ENCODE peak calls at places on chromosome 7, in four cellular contexts. E is breast epithelium, I is A673, C is foreskin fibroblast. M is an unnamed sample.

GRCh38 chr7:154795437-154795836 is 207.5 kb downstream of the PAXIP1 start:
- DNase-seq in E (no peak), C (no peak), I (no peak), M (no peak)

GRCh38 chr7:134856692-134857091 is 77.3 kb downstream of the CALD1 start:
- DNase-seq in E (no peak), I (no peak), C (no peak), M (no peak)

GRCh38 chr7:55431898-55432297 is 66.8 kb downstream of the LANCL2 start:
- DNase-seq in E (no peak), I (no peak), C (no peak), M (no peak)

GRCh38 chr7:8162181-8162580 is 99.8 kb downstream of the ICA1 start:
- DNase-seq in E (no peak), C (no peak), I (no peak), M (no peak)

GRCh38 chr7:145036592-145037386 is 200.9 kb upstream of the TPK1 start:
- DNase-seq in C (no peak), E (no peak), I (peak), M (no peak)

GRCh38 chr7:25389489-25390106 is 161.3 kb upstream of the NPVF start:
- DNase-seq in E (no peak), I (peak), C (peak), M (no peak)

GRCh38 chr7:11212080-11212711 is 238.5 kb downstream of the PHF14 start:
- DNase-seq in I (peak), C (peak), E (no peak), M (peak)

GRCh38 chr7:55233001-55233400 is 132.1 kb upstream of the LANCL2 start:
- DNase-seq in C (no peak), I (no peak), E (no peak), M (no peak)

GRCh38 chr7:138478499-138478908 is 18.4 kb downstream of the TRIM24 start:
- DNase-seq in E (no peak), C (no peak), I (no peak), M (no peak)

GRCh38 chr7:55504093-55504859 is 68.0 kb downstream of the VOPP1 start:
- DNase-seq in I (no peak), C (peak), E (no peak), M (no peak)

GRCh38 chr7:19016140-19016539 is 101.3 kb downstream of the TWIST1 start:
- DNase-seq in I (peak), C (peak), E (no peak), M (no peak)

GRCh38 chr7:5143935-5144903 is 45.8 kb upstream of the WIPI2 start:
- DNase-seq in C (no peak), E (no peak), I (peak), M (no peak)

GRCh38 chr7:4824120-4824775 is 37.6 kb downstream of the PAPOLB start:
- DNase-seq in E (no peak), C (no peak), I (no peak), M (no peak)

GRCh38 chr7:2431260-2431867 is 28.0 kb downstream of the CHST12 start:
- DNase-seq in C (no peak), I (peak), E (no peak), M (no peak)

GRCh38 chr7:32809871-32810270 is 81.7 kb downstream of the KBTBD2 start:
- DNase-seq in I (no peak), E (no peak), C (no peak), M (no peak)

GRCh38 chr7:159071260-159071659 is 73.4 kb downstream of the VIPR2 start:
- DNase-seq in I (no peak), C (no peak), E (no peak), M (no peak)

GRCh38 chr7:1024876-1025746 is 19.2 kb upstream of the GPR146 start:
- DNase-seq in E (no peak), I (no peak), C (no peak), M (no peak)

GRCh38 chr7:1025747-1026581 is 18.4 kb upstream of the GPR146 start:
- DNase-seq in I (no peak), C (no peak), E (no peak), M (no peak)

GRCh38 chr7:1028044-1028770 is 16.1 kb upstream of the GPR146 start:
- DNase-seq in E (peak), C (peak), I (peak), M (peak)

GRCh38 chr7:1027285-1028043 is 16.9 kb upstream of the GPR146 start:
- DNase-seq in I (peak), C (peak), E (no peak), M (no peak)

DNA sequence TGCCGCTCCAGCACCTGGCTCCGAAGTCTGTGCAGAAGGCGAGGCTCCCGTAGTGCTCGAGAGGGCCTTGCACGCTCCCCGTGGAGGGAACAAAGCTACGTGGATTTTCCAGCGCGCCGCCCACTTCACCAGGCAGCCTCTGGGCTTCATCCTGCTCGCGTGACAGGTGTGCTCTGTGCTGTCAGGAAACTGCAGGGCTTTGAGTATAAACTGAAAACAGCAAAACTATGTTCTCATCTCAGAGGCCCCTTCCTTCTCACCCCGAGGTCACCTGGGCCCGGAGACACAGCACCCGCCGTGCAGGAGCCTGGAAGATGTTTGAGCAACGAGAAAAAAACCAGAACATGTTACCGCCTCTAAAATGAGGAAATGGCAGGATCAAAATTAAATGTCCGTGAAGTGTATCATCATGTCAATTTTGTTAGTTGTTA is 17.6 kb upstream of the GPR146 start:
- DNase-seq in E (no peak), I (no peak), C (no peak), M (no peak)
- H3K4me3 ChIP-seq in E (peak), I (peak), C (peak), M (no peak)

GRCh38 chr7:146772581-146772980 is 656.0 kb downstream of the CNTNAP2 start:
- DNase-seq in E (no peak), I (peak), C (no peak), M (no peak)
- TF ChIP-seq CTCF in E (no peak), I (peak), C (no peak), M (no peak)

GRCh38 chr7:151244871-151245346 is 3.6 kb downstream of the SMARCD3 start:
- DNase-seq in I (no peak), E (no peak), C (no peak), M (no peak)
- H3K4me3 ChIP-seq in I (peak), E (peak), C (peak), M (peak)

GRCh38 chr7:151411551-151411950 is 1.7 kb upstream of the WDR86 start:
- DNase-seq in I (no peak), C (no peak), E (no peak), M (no peak)
- TF ChIP-seq CTCF in I (no peak), C (no peak), E (no peak), M (no peak)

GRCh38 chr7:38002689-38003088 is 82.2 kb downstream of the EPDR1 start:
- DNase-seq in C (no peak), I (no peak), E (no peak), M (no peak)
- H3K4me3 ChIP-seq in C (no peak), I (no peak), E (no peak), M (no peak)

GRCh38 chr7:83475403-83475802 is 173.5 kb downstream of the SEMA3E start:
- DNase-seq in C (no peak), E (no peak), I (peak), M (no peak)
- TF ChIP-seq CTCF in C (no peak), E (no peak), I (peak), M (no peak)

GRCh38 chr7:126698446-126698845 is 554.3 kb downstream of the GRM8 start:
- DNase-seq in C (no peak), I (no peak), E (no peak), M (no peak)

GRCh38 chr7:126698909-126699308 is 553.8 kb downstream of the GRM8 start:
- DNase-seq in I (no peak), C (no peak), E (no peak), M (no peak)

GRCh38 chr7:126699707-126700106 is 553.0 kb downstream of the GRM8 start:
- DNase-seq in I (peak), E (no peak), C (no peak), M (no peak)

GRCh38 chr7:126696639-126697038 is 556.1 kb downstream of the GRM8 start:
- DNase-seq in C (no peak), E (no peak), I (no peak), M (no peak)

GRCh38 chr7:126696236-126696635 is 556.5 kb downstream of the GRM8 start:
- DNase-seq in C (no peak), I (no peak), E (no peak), M (no peak)
- H3K4me3 ChIP-seq in C (no peak), I (no peak), E (no peak), M (no peak)

GRCh38 chr7:122549578-122549977 is 149.3 kb downstream of the RNF133 start:
- DNase-seq in C (no peak), E (no peak), I (no peak), M (no peak)

GRCh38 chr7:122553761-122554160 is 145.2 kb downstream of the RNF133 start:
- DNase-seq in I (no peak), E (no peak), C (no peak), M (no peak)

GRCh38 chr7:122546496-122546895 is 152.4 kb downstream of the RNF133 start:
- DNase-seq in E (no peak), C (no peak), I (no peak), M (no peak)

GRCh38 chr7:122552769-122553168 is 146.1 kb downstream of the RNF133 start:
- DNase-seq in E (no peak), C (no peak), I (no peak), M (no peak)

DNA sequence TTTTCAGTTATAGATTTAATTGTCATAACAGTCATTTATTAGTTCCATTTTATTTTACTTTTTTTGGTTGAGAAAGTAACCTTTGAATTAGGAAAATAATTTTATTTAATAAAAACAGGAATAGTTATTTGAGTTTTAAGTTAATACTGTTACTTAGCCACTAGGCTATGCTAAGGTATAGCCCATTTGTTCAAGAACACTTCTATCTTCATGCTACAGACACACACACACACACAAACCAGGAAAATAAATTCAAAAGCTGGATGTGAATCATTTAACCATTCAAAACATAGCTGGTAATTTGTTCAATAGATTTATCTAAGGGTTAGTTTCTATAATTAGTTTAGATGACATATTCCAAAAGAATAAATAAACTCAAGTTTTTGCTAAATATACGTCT is 148.4 kb downstream of the RNF133 start:
- DNase-seq in C (no peak), I (no peak), E (no peak), M (no peak)
- TF ChIP-seq CTCF in C (no peak), I (peak), E (no peak), M (no peak)